ENCODE peak calls at places on chromosomes 1 and 21, in four cellular contexts. M, X, I and W are unnamed samples.

GRCh38 chr1:3918966-3919611 is 19.0 kb upstream of the C1orf174 start:
- DNase-seq in M (peak), I (no peak), X (no peak), W (no peak)

GRCh38 chr21:33655591-33656221 is 13.4 kb downstream of the ITSN1 start:
- DNase-seq in M (no peak), X (no peak), I (no peak), W (no peak)

GRCh38 chr1:162846256-162847212 is 14.4 kb downstream of the CCDC190 start:
- DNase-seq in X (no peak), M (no peak), I (no peak), W (no peak)

GRCh38 chr1:6358757-6359567 is 34.6 kb downstream of the ACOT7 start:
- DNase-seq in I (no peak), X (no peak), M (peak), W (peak)

GRCh38 chr1:118143828-118144227 is 41.2 kb downstream of the SPAG17 start:
- DNase-seq in M (no peak), I (no peak), X (no peak), W (no peak)

GRCh38 chr1:235648954-235649721 is 446 bp downstream of the GNG4 start:
- DNase-seq in M (peak), I (peak), X (peak), W (peak)

GRCh38 chr1:85655315-85655714 is 52.9 kb downstream of the ZNHIT6 start:
- DNase-seq in I (no peak), X (no peak), M (no peak), W (no peak)

GRCh38 chr21:44065428-44065827 is 41.8 kb upstream of the PWP2 start:
- DNase-seq in M (no peak), I (no peak), X (no peak), W (peak)

GRCh38 chr1:44405041-44405803 is at the start of gene RNF220:
- DNase-seq in M (peak), I (no peak), X (peak), W (peak)

GRCh38 chr1:44326066-44326701 is 28.9 kb downstream of the ERI3 start:
- DNase-seq in I (no peak), M (no peak), X (no peak), W (no peak)

GRCh38 chr1:23657659-23658275 is 33.8 kb upstream of the RPL11 start:
- DNase-seq in I (peak), X (peak), M (peak), W (peak)

GRCh38 chr1:94095112-94095637 is 25.8 kb downstream of the ABCA4 start:
- DNase-seq in M (no peak), X (no peak), I (no peak), W (no peak)

GRCh38 chr1:27001570-27002360 is 8.3 kb downstream of the TRNP1 start:
- DNase-seq in M (peak), X (peak), I (no peak), W (no peak)

GRCh38 chr21:32794643-32795042 is 23.1 kb upstream of the PAXBP1 start:
- DNase-seq in I (no peak), X (no peak), M (no peak), W (no peak)

GRCh38 chr21:39136711-39137110 is 46.5 kb downstream of the PSMG1 start:
- DNase-seq in X (no peak), M (no peak), I (no peak), W (no peak)

GRCh38 chr1:21068937-21069336 is 107.8 kb downstream of the EIF4G3 start:
- DNase-seq in X (no peak), I (no peak), M (no peak), W (no peak)

GRCh38 chr1:17777330-17777729 is 22.2 kb downstream of the ACTL8 start:
- DNase-seq in X (no peak), M (no peak), I (no peak), W (no peak)

GRCh38 chr1:93977546-93977945 is 68.3 kb upstream of the GCLM start:
- DNase-seq in X (no peak), M (no peak), I (no peak), W (no peak)

GRCh38 chr1:86705633-86705985 is 1.2 kb downstream of the SH3GLB1 start:
- DNase-seq in M (no peak), X (no peak), I (no peak), W (no peak)

GRCh38 chr1:106897976-106898375 is 158.5 kb upstream of the PRMT6 start:
- DNase-seq in X (no peak), M (no peak), I (no peak), W (no peak)

GRCh38 chr1:55050283-55050682 is 10.9 kb downstream of the PCSK9 start:
- DNase-seq in I (no peak), X (no peak), M (no peak), W (no peak)

GRCh38 chr1:57124768-57125446 is 159.1 kb upstream of the C8B start:
- DNase-seq in M (no peak), I (peak), X (no peak), W (no peak)

GRCh38 chr1:161486806-161487482 is 18.3 kb upstream of the FCGR2A start:
- DNase-seq in I (peak), X (peak), M (no peak), W (peak)

GRCh38 chr1:180228648-180229482 is 1.2 kb upstream of the LHX4 start:
- DNase-seq in X (no peak), I (peak), M (no peak), W (peak)

GRCh38 chr1:226722240-226722900 is 16.7 kb downstream of the ITPKB start:
- DNase-seq in X (no peak), M (no peak), I (no peak), W (no peak)

GRCh38 chr1:234758851-234759250 is 148.9 kb upstream of the IRF2BP2 start:
- DNase-seq in I (no peak), X (no peak), M (no peak), W (peak)

GRCh38 chr1:225597926-225598575 is 54.9 kb downstream of the ENAH start:
- DNase-seq in I (no peak), X (no peak), M (no peak), W (no peak)
- TF ChIP-seq CTCF in I (no peak), X (no peak), M (no peak), W (no peak)

GRCh38 chr1:32894681-32895080 is 6.5 kb downstream of the TMEM54 start:
- DNase-seq in I (no peak), M (no peak), X (no peak), W (no peak)

GRCh38 chr1:32892368-32893197 is 6.3 kb downstream of the HPCA start:
- DNase-seq in I (peak), M (no peak), X (peak), W (peak)

GRCh38 chr1:32894019-32894600 is 7.1 kb downstream of the TMEM54 start:
- DNase-seq in X (no peak), I (no peak), M (no peak), W (no peak)

GRCh38 chr1:32891630-32892029 is 5.3 kb downstream of the HPCA start:
- DNase-seq in X (no peak), M (no peak), I (no peak), W (no peak)

DNA sequence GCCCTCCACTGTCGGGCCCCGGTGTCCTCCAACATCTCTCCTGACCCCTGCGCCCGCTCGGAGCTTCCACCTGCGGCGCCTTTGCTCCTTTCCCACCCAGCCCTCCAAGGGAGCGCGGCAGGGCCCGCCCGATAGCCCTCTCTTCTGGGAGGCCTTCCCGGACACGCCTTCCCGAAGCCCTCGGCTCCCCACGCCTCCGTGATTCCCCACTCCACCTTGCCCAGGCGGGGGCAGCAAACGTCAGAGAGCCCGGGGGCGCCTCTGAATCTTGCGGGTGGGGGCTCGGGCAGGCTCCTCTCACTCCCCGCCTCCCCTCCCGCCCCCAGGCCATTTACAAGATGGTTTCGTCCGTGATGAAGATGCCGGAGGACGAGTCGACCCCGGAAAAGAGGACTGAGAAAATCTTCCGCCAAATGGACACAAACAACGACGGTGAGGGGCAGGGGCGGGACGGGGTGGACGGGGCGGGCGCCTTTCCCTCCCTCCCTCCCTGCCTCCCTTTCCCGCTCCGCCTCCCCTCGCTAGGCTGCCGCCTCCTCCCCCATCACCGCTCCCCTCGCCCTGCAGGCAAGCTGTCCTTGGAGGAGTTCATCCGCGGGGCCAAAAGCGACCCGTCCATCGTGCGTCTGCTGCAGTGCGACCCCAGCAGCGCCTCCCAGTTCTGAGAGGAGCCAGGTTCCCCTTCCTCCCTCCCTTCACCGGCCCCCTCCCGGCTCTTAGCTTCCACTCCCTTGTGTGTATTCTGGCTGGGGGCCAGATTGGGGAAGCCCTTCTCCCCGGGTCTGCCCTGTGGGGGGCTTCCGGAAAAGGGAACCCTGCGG is 7.1 kb downstream of the HPCA start:
- DNase-seq in X (peak), M (no peak), I (no peak), W (no peak)
- TF ChIP-seq CTCF in X (peak), M (peak), I (no peak), W (no peak)

DNA sequence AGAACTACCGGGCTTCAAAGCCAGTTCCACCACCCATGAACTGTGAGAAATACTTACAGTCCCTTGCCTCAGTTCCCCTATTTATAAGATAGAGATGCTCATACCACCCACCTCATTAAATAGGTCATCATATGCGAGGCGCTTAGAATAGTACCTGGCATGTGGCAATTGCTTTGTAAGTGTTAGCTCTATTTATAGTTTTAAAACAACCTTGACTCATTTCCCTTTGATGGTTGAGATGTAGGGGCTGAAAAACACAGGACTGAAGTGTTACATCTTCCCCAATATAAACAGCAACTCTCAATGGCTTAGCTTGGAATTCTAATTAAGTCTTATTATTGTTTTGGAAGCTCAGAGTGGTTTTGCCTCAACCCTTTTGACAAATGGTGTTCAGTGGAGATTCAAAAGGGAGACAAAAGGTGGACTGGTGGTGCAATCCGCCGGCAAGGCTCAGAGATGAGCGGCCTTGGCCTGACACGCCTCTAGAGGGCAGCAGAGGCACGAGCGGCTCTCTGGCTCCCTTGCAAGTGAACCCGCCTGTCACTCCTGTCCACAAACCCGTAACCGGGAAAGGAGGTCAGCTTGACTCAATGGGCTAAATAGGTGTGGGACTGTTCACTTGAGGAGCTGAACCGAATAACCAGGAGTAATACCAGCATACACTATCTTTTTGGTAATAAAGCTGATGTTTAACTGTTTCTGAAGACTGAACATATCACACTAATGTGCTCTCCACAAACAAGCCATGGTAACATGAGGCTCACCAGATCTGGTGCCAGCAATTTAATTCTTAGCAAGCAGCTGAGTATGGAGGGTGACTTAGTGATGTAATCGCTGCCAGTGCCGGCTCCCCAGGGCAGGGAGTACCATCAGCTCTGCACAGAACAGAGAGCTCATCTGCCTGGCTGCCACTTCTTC is 19.5 kb upstream of the SMYD2 start:
- DNase-seq in M (peak), I (peak), X (peak), W (peak)
- TF ChIP-seq CTCF in M (peak), I (peak), X (peak), W (peak)

GRCh38 chr1:82019512-82019911 is 218.8 kb downstream of the ADGRL2 start:
- DNase-seq in X (no peak), M (no peak), I (no peak), W (no peak)

GRCh38 chr1:82013702-82014101 is 213.0 kb downstream of the ADGRL2 start:
- DNase-seq in X (no peak), M (no peak), I (no peak), W (no peak)

GRCh38 chr1:82018319-82018718 is 217.6 kb downstream of the ADGRL2 start:
- DNase-seq in X (no peak), M (no peak), I (no peak), W (no peak)

GRCh38 chr1:82015444-82015843 is 214.7 kb downstream of the ADGRL2 start:
- DNase-seq in X (no peak), I (no peak), M (no peak), W (no peak)
- TF ChIP-seq CTCF in X (no peak), I (no peak), M (no peak), W (no peak)

GRCh38 chr1:201795066-201795465 is 33.9 kb upstream of the IPO9 start:
- DNase-seq in X (no peak), I (no peak), M (no peak), W (no peak)

GRCh38 chr1:201800246-201800645 is 28.7 kb upstream of the IPO9 start:
- DNase-seq in X (no peak), I (no peak), M (no peak), W (no peak)
- TF ChIP-seq CTCF in X (no peak), I (no peak), M (no peak), W (no peak)

GRCh38 chr1:101316801-101317200 is 80.0 kb downstream of the S1PR1 start:
- DNase-seq in M (no peak), X (no peak), I (no peak), W (no peak)

GRCh38 chr1:101312192-101312591 is 75.4 kb downstream of the S1PR1 start:
- DNase-seq in M (no peak), X (no peak), I (no peak), W (no peak)

GRCh38 chr1:101316276-101316675 is 79.5 kb downstream of the S1PR1 start:
- DNase-seq in X (no peak), M (no peak), I (no peak), W (no peak)

GRCh38 chr1:101314244-101314643 is 77.4 kb downstream of the S1PR1 start:
- DNase-seq in I (peak), M (no peak), X (no peak), W (peak)

DNA sequence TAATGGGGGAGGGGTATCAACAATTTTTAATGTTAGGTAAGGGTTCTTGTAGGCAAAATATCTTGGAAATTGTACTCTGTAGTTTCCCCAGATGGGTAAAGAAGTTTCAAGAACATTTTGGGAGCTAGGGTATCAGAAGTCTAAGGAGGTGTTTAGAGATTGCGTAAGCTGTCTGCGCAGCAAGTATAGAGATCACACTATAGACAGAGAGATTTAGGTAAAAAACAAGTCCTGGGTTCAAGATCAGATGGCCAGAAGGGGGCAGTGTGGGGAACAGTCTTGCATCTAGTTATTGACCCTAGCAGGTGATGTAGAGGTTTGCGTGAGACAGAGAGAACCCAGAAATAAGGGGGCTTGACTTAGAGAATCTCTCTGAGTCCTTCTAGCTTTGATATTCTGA is 80.8 kb downstream of the S1PR1 start:
- DNase-seq in I (no peak), X (no peak), M (no peak), W (no peak)
- TF ChIP-seq CTCF in I (peak), X (no peak), M (no peak), W (no peak)

GRCh38 chr1:64545118-64545916 is 75.4 kb downstream of the CACHD1 start:
- DNase-seq in X (no peak), I (no peak), M (no peak), W (no peak)
- TF ChIP-seq CTCF in X (no peak), I (no peak), M (no peak), W (no peak)

DNA sequence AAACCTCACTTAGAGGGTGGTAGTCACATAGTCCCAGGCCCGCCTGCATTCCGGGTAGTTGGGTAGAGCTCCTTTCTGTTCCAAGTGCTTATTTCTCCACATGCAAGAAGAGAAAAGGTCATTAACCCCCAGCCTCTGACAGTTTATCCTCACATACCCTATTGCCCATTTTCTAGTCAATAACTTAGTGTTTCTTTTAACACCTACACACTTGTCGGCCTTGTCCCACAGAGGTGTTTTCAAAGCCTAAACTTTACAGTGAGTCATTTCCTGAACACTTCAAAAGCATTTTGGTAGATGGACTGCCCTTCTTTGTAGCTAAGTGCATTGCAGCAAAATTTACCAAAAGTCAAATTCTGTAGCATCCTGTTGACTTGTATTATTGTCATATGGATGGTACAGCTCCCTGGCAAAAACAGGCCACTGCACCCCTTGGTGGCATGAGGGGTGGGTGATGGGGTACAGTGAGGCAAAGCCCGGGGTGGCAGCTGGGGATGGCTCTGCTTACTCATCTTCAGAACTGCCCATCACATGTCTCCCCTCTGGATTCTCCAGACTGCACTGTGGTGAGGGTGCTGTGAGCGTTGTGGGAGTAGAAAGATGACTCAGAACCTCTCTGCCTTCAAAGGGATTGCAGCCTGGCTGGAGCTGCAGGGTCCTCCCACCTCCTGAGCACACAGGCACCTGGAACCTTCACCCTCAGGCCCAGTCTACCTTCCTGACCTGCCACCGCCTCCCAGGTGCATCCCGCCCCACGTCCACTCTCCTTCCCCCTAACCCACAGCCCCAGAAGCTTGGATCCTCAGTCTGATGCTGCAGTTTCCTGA is 45.8 kb upstream of the DMRTB1 start:
- DNase-seq in X (no peak), I (peak), M (no peak), W (peak)
- TF ChIP-seq CTCF in X (no peak), I (no peak), M (no peak), W (no peak)

GRCh38 chr1:8460132-8460544 is 142.2 kb downstream of the SLC45A1 start:
- DNase-seq in X (no peak), I (no peak), M (no peak), W (no peak)
- TF ChIP-seq CTCF in X (peak), I (no peak), M (no peak), W (no peak)

GRCh38 chr1:28789816-28790215 is 22.2 kb upstream of the OPRD1 start:
- DNase-seq in M (no peak), X (no peak), I (no peak), W (no peak)

GRCh38 chr1:28790384-28791035 is 21.5 kb upstream of the OPRD1 start:
- DNase-seq in X (no peak), I (no peak), M (no peak), W (no peak)

GRCh38 chr1:28789412-28789811 is 22.6 kb upstream of the OPRD1 start:
- DNase-seq in M (no peak), I (no peak), X (no peak), W (no peak)

GRCh38 chr1:28796321-28797213 is 15.4 kb upstream of the OPRD1 start:
- DNase-seq in I (no peak), X (no peak), M (no peak), W (no peak)

DNA sequence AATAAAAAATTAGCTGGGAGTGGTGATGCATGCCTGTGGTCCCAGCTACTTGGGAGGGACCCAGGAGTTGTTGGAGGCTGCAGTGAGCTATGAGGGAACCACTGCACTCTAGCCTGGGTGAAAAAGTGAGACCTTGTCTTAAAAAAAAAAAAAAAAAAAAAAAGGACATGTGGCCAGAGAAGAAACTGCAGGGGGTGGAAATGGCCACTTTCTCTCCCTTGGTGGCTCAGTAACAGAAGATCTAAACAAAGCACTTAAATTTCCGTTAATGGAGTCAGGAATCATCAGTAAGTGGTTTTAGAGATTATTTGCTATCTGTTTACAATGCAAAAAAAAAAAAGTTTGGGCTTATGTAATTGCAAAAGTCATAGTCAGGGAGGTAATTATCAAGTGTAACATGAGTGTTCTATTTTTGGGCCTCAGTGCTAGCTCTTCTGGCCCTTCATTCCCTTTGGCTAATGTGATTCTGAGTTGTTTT is 19.3 kb upstream of the OPRD1 start:
- DNase-seq in M (no peak), I (no peak), X (no peak), W (no peak)
- TF ChIP-seq CTCF in M (no peak), I (no peak), X (no peak), W (no peak)